ENCODE peak calls at places on chromosomes 13 and 19, in seven cellular contexts. Y is lower leg skin, E is progenitor cell of endocrine pancreas, B is GM12865, P is WTC11, H is AG09319, U is cardiac fibroblast. O is an unnamed sample.

GRCh38 chr19:33411621-33412180 is 38.2 kb downstream of the CEBPG start:
- DNase-seq in Y (no peak), E (no peak), B (no peak), P (no peak), H (no peak), U (no peak), O (no peak)

GRCh38 chr19:14113762-14114414 is 3.7 kb downstream of the PRKACA start:
- DNase-seq in Y (no peak), E (no peak), B (peak; percentile 41), P (peak; percentile 74), H (no peak), U (no peak), O (peak; percentile 67)

GRCh38 chr19:34600366-34600765 is 76.6 kb downstream of the SCGB2B2 start:
- DNase-seq in Y (no peak), E (no peak), B (no peak), P (no peak), H (no peak), U (no peak), O (no peak)

GRCh38 chr19:8392017-8392591 is 1.9 kb downstream of the RAB11B start:
- DNase-seq in Y (no peak), E (no peak), B (no peak), P (no peak), H (no peak), U (peak; percentile 39), O (no peak)

GRCh38 chr19:14450168-14450874 is 17.2 kb downstream of the PKN1 start:
- DNase-seq in Y (no peak), E (no peak), B (peak; percentile 71), P (peak; percentile 100), H (no peak), U (peak; percentile 28), O (peak; percentile 90)

GRCh38 chr19:14413765-14414171 is 5.4 kb downstream of the DDX39A start:
- DNase-seq in Y (no peak), E (no peak), B (no peak), P (no peak), H (no peak), U (peak; percentile 51), O (no peak)

GRCh38 chr13:25085125-25085742 is 10.7 kb upstream of the PABPC3 start:
- DNase-seq in Y (no peak), E (no peak), B (peak; percentile 67), P (peak; percentile 50), H (no peak), U (peak; percentile 54), O (peak; percentile 34)

GRCh38 chr13:95067303-95067702 is 233.9 kb downstream of the ABCC4 start:
- DNase-seq in Y (no peak), E (no peak), B (no peak), P (no peak), H (no peak), U (peak; percentile 31), O (no peak)

GRCh38 chr19:1468274-1469199 is 10.5 kb downstream of the C19orf25 start:
- DNase-seq in Y (no peak), E (no peak), B (peak; percentile 41), P (peak; percentile 69), H (no peak), U (no peak), O (peak; percentile 51)

GRCh38 chr19:6556480-6556879 is 25.7 kb downstream of the TNFSF9 start:
- DNase-seq in Y (no peak), E (no peak), B (peak; percentile 80), P (no peak), H (no peak), U (peak; percentile 42), O (peak; percentile 34)

GRCh38 chr19:6556043-6556449 is 25.2 kb downstream of the TNFSF9 start:
- DNase-seq in Y (no peak), E (no peak), B (no peak), P (no peak), H (no peak), U (no peak), O (no peak)

GRCh38 chr19:6551091-6551490 is 20.3 kb downstream of the TNFSF9 start:
- DNase-seq in Y (no peak), E (no peak), B (no peak), P (no peak), H (no peak), U (no peak), O (no peak)

DNA sequence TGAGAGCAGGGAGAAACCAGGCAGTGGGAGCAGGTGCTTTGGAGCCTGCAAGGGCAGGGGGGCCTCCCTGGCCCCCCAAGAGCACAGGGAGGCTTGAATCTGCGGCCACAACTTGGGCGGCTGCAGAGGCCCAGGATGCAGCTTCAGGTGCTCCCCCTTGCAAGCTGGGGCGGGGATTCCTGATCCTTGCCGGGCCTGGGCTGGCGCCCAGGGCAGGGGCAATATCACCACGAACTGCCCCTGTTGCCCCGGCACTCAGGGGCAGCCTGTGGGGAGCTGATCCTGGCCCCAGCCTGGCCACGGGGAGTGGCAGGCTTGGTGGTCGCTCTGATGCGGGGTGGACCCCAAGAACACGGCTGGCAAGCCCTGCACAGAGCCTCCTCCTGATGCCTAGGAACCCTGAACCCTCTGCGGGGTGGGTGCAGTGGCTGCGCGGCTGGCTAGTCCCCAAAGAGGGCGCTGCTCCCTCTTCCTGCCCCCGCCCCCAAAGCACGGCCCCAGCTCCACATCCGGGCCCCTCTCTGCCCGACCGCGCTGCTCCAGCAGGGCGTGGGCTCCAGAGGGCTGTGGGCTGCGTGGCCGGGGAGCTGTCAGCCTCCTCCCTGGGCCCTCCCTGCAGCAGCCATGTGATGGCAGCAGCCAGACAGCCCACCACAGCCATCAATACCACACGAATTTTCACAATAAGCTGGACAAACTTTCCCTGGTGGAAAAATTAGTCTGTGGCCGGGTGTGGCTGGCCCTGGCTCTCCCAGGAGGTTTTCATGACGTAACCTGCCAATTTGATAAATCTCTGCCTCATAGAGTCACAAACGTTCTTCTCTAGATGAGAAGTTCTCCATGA is 21.0 kb downstream of the TNFSF9 start:
- DNase-seq in Y (no peak), E (peak; percentile 42), B (peak; percentile 90), P (peak; percentile 82), H (no peak), U (no peak), O (peak; percentile 88)
- TF ChIP-seq CTCF in Y (no peak), E (peak; percentile 57), B (peak; percentile 58), P (peak; percentile 45), H (no peak), U (peak; percentile 12), O (peak; percentile 67)

GRCh38 chr13:110363009-110363408 is 55.9 kb downstream of the COL4A2 start:
- DNase-seq in Y (no peak), E (no peak), B (no peak), P (peak; percentile 57), H (no peak), U (no peak), O (no peak)
- TF ChIP-seq CTCF in Y (no peak), E (peak; percentile 17), B (peak; percentile 7), P (no peak), H (peak; percentile 6), U (peak; percentile 27), O (no peak)

GRCh38 chr13:99029576-99029975 is 51.7 kb upstream of the DOCK9 start:
- DNase-seq in Y (no peak), E (no peak), B (no peak), P (no peak), H (no peak), U (no peak), O (no peak)
- TF ChIP-seq CTCF in Y (no peak), E (no peak), B (no peak), P (no peak), H (no peak), U (no peak), O (no peak)

GRCh38 chr19:12034610-12035009 is 869 bp downstream of the ZNF433 start:
- DNase-seq in Y (no peak), E (no peak), B (no peak), P (no peak), H (no peak), U (peak; percentile 16), O (no peak)

GRCh38 chr19:12034196-12034595 is 1.3 kb downstream of the ZNF433 start:
- DNase-seq in Y (no peak), E (no peak), B (no peak), P (no peak), H (no peak), U (peak; percentile 4), O (no peak)

DNA sequence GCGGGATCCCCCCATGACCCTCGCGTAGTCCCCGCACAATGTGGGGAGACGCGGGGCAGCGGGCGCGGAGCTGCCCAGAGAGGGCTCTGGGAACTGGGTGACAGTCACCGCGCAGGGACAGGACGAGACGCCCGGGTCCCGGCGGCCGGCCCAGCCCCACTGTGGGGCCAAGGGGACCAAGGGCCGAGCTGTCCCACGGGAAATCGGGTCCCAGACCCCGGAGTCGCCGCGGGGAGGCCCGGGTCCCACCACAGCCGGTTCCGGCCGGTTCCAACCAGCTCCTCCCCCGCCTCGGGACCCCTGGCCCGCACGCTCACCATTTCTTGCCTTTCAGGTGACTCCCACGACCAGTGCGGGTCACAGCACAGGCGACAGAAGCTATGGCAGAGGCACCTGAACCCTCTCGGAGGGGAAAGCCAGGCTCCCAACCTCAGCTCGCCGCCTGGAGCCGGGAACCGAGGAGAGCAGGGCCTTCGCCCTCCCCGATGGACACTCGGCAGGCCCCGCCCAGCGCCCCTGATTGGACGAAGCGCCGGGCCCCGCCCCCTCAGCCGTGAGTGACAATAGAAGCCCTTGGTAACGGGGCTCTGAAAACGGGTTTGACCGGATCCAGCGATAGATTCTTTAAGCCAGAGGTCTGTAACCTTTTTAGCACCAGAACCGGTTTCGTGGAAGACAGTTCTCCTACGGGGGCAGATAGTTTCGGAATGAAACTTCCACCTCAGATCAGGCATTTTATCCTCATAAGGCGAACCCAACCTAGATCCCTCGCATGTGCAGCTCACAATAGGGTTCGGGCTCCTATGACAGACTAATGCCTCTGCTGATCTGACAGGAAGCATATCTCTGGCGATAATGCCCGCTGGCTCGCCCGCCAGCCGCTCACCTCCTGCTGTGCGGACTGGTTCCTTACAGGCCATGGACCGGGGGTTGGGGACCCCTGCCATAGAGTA is at the start of gene ZNF433:
- DNase-seq in Y (peak; percentile 99), E (peak; percentile 98), B (peak; percentile 78), P (peak; percentile 99), H (peak; percentile 52), U (peak; percentile 86), O (peak; percentile 91)
- TF ChIP-seq CTCF in Y (no peak), E (peak; percentile 10), B (no peak), P (no peak), H (no peak), U (no peak), O (no peak)

GRCh38 chr19:12885749-12886706 is 973 bp downstream of the KLF1 start:
- DNase-seq in Y (no peak), E (no peak), B (no peak), P (peak; percentile 56), H (no peak), U (no peak), O (no peak)

GRCh38 chr19:12891553-12892021 is 627 bp downstream of the GCDH start:
- DNase-seq in Y (no peak), E (no peak), B (peak; percentile 29), P (no peak), H (no peak), U (no peak), O (peak; percentile 45)

GRCh38 chr19:12893582-12893981 is 2.6 kb downstream of the GCDH start:
- DNase-seq in Y (no peak), E (no peak), B (no peak), P (no peak), H (no peak), U (no peak), O (no peak)

GRCh38 chr19:12886943-12887747 is at the start of gene KLF1:
- DNase-seq in Y (no peak), E (no peak), B (no peak), P (no peak), H (no peak), U (no peak), O (no peak)

GRCh38 chr19:12890787-12891552 is at the start of gene GCDH:
- DNase-seq in Y (peak; percentile 99), E (peak; percentile 91), B (peak; percentile 99), P (peak; percentile 98), H (peak; percentile 95), U (peak; percentile 99), O (peak; percentile 99)
- TF ChIP-seq CTCF in Y (no peak), E (no peak), B (no peak), P (no peak), H (no peak), U (no peak), O (no peak)